ENCODE peak calls at places on chromosomes 4 and X, in six cellular contexts. H is kidney epithelial cell, E is EL, R is left cardiac atrium, I is tibial artery, X is esophagus squamous epithelium. Z is an unnamed sample.

GRCh38 chr4:81620442-81620841 is 148.7 kb upstream of the RASGEF1B start:
- DNase-seq in H (no peak), E (no peak), R (no peak), I (no peak), X (no peak), Z (no peak)

GRCh38 chr4:59655996-59656395 is 1544.1 kb upstream of the ADGRL3 start:
- DNase-seq in H (no peak), E (peak), R (no peak), I (no peak), X (no peak), Z (no peak)

GRCh38 chr4:74374561-74375327 is 9.8 kb downstream of the EREG start:
- DNase-seq in H (peak), E (peak), R (peak), I (no peak), X (no peak), Z (peak)

GRCh38 chrX:8433296-8434094 is 31.1 kb upstream of the VCX3B start:
- DNase-seq in H (no peak), E (no peak), R (no peak), I (no peak), X (no peak), Z (no peak)

GRCh38 chrX:68179355-68179754 is 253.9 kb downstream of the OPHN1 start:
- DNase-seq in H (no peak), E (no peak), R (no peak), I (no peak), X (no peak), Z (no peak)

GRCh38 chr4:6942238-6942800 is 32.7 kb downstream of the TBC1D14 start:
- DNase-seq in H (peak), E (peak), R (no peak), I (no peak), X (no peak), Z (peak)

GRCh38 chr4:129246850-129247542 is 151.0 kb downstream of the C4orf33 start:
- DNase-seq in H (no peak), E (no peak), R (no peak), I (no peak), X (no peak), Z (no peak)

GRCh38 chr4:8912506-8912905 is 40.9 kb upstream of the HMX1 start:
- DNase-seq in H (no peak), E (no peak), R (no peak), I (peak), X (no peak), Z (no peak)

GRCh38 chr4:127669691-127670090 is 36.9 kb downstream of the INTU start:
- DNase-seq in H (no peak), E (no peak), R (no peak), I (no peak), X (no peak), Z (no peak)

GRCh38 chrX:42951747-42952146 is 173.8 kb upstream of the PPP1R2C start:
- DNase-seq in H (no peak), E (no peak), R (no peak), I (no peak), X (no peak), Z (no peak)

GRCh38 chr4:140637836-140638235 is 69.1 kb upstream of the UCP1 start:
- DNase-seq in H (no peak), E (peak), R (no peak), I (no peak), X (no peak), Z (no peak)

GRCh38 chrX:96372313-96373046 is 312.2 kb upstream of the DIAPH2 start:
- DNase-seq in H (no peak), E (peak), R (no peak), I (no peak), X (no peak), Z (peak)